ENCODE peak calls at places on chromosome 1, in eight cellular contexts. B is HTR-8/SVneo; P is skeletal muscle cell; F is memory B cell; Q is right cardiac atrium; E is osteocyte; S is upper lobe of right lung; O is stimulated activated CD8-positive, alpha-beta memory T cell treated with anti-CD3 and anti-CD28 coated beads, Interleukin-4, amount 100 ng/mL, for 4 hours. V is an unnamed sample.

GRCh38 chr1:40107290-40107959 is 10.4 kb upstream of the PPT1 start:
- DNase-seq in B (no peak), P (no peak), F (no peak), Q (no peak), E (no peak), S (no peak), O (no peak), V (no peak)

GRCh38 chr1:245797592-245798366 is 643.0 kb downstream of the KIF26B start:
- DNase-seq in B (no peak), P (no peak), F (no peak), Q (no peak), E (peak), S (no peak), O (no peak), V (no peak)

GRCh38 chr1:153679337-153680119 is 1.0 kb downstream of the NPR1 start:
- DNase-seq in B (no peak), P (no peak), F (peak), Q (peak), E (no peak), S (peak), O (no peak), V (no peak)

GRCh38 chr1:153538315-153538821 is 2.4 kb downstream of the S100A5 start:
- DNase-seq in B (no peak), P (no peak), F (no peak), Q (peak), E (no peak), S (peak), O (no peak), V (no peak)

GRCh38 chr1:235532350-235532749 is 28.1 kb upstream of the B3GALNT2 start:
- DNase-seq in B (peak), P (no peak), F (no peak), Q (no peak), E (no peak), S (no peak), O (no peak), V (no peak)

GRCh38 chr1:185479781-185480180 is 162.7 kb upstream of the IVNS1ABP start:
- DNase-seq in B (no peak), P (no peak), F (no peak), Q (no peak), E (no peak), S (no peak), O (no peak), V (no peak)

GRCh38 chr1:39105841-39106765 is 80.0 kb downstream of the NDUFS5 start:
- DNase-seq in B (no peak), P (no peak), F (no peak), Q (peak), E (no peak), S (peak), O (peak), V (no peak)

GRCh38 chr1:216766633-216767325 is 43.5 kb upstream of the ESRRG start:
- DNase-seq in B (no peak), P (peak), F (no peak), Q (no peak), E (no peak), S (no peak), O (no peak), V (no peak)

GRCh38 chr1:93905734-93906133 is 3.5 kb downstream of the GCLM start:
- DNase-seq in B (no peak), P (peak), F (no peak), Q (no peak), E (no peak), S (no peak), O (no peak), V (no peak)

GRCh38 chr1:55049914-55050278 is 10.5 kb downstream of the PCSK9 start:
- DNase-seq in B (no peak), P (no peak), F (no peak), Q (peak), E (no peak), S (no peak), O (no peak), V (no peak)

GRCh38 chr1:77406661-77407060 is 124.8 kb downstream of the AK5 start:
- DNase-seq in B (no peak), P (no peak), F (no peak), Q (no peak), E (no peak), S (no peak), O (no peak), V (no peak)

GRCh38 chr1:17207046-17207445 is 2.1 kb downstream of the PADI1 start:
- DNase-seq in B (no peak), P (no peak), F (peak), Q (peak), E (no peak), S (no peak), O (no peak), V (no peak)

GRCh38 chr1:30815556-30815955 is 58.0 kb upstream of the LAPTM5 start:
- DNase-seq in B (no peak), P (no peak), F (no peak), Q (no peak), E (no peak), S (no peak), O (no peak), V (no peak)

GRCh38 chr1:231013391-231014015 is 26.6 kb downstream of the FAM89A start:
- DNase-seq in B (no peak), P (no peak), F (no peak), Q (no peak), E (no peak), S (no peak), O (no peak), V (no peak)